ENCODE peak calls at places on chromosomes 11 and 22, in eight cellular contexts. I is T-helper 9 cell; C is AG08395; T is T1000; Y is CD8-positive, alpha-beta T cell; B is cardiac fibroblast; Q is LNCaP clone FGC; A is BE2C. J is an unnamed sample.

GRCh38 chr11:17637901-17638300 is 81.5 kb upstream of the MYOD1 start:
- DNase-seq in I (no peak), C (no peak), T (no peak), Y (no peak), B (no peak), Q (no peak), A (no peak), J (no peak)

GRCh38 chr22:49230194-49230577 is 597.5 kb downstream of the BRD1 start:
- DNase-seq in I (no peak), C (no peak), T (no peak), Y (no peak), B (no peak), Q (no peak), A (no peak), J (no peak)

GRCh38 chr11:36186340-36186739 is 102.9 kb downstream of the COMMD9 start:
- DNase-seq in I (no peak), C (peak; percentile 15), T (no peak), Y (no peak), B (peak; percentile 80), Q (no peak), A (no peak), J (no peak)

GRCh38 chr22:49636214-49636613 is 191.5 kb downstream of the BRD1 start:
- DNase-seq in I (no peak), C (no peak), T (no peak), Y (no peak), B (no peak), Q (no peak), A (no peak), J (no peak)

GRCh38 chr22:49232319-49233067 is 595.2 kb downstream of the BRD1 start:
- DNase-seq in I (no peak), C (no peak), T (no peak), Y (no peak), B (no peak), Q (no peak), A (no peak), J (no peak)

GRCh38 chr22:22201185-22201924 is 43.2 kb upstream of the VPREB1 start:
- DNase-seq in I (peak; percentile 47), C (peak; percentile 41), T (no peak), Y (peak; percentile 42), B (peak; percentile 62), Q (no peak), A (peak; percentile 60), J (no peak)

GRCh38 chr11:106011481-106011880 is 10.6 kb downstream of the MSANTD4 start:
- DNase-seq in I (no peak), C (no peak), T (no peak), Y (no peak), B (peak; percentile 67), Q (no peak), A (no peak), J (no peak)

GRCh38 chr11:5837695-5838094 is 4.0 kb downstream of the OR52E6 start:
- DNase-seq in I (no peak), C (no peak), T (no peak), Y (no peak), B (no peak), Q (no peak), A (no peak), J (no peak)

GRCh38 chr22:29310065-29310862 is 3.8 kb downstream of the GAS2L1 start:
- DNase-seq in I (no peak), C (no peak), T (no peak), Y (no peak), B (no peak), Q (no peak), A (no peak), J (no peak)

GRCh38 chr11:44793350-44794090 is 66.8 kb downstream of the TSPAN18 start:
- DNase-seq in I (no peak), C (no peak), T (no peak), Y (no peak), B (peak; percentile 15), Q (no peak), A (peak; percentile 54), J (no peak)

GRCh38 chr11:33110083-33110482 is 51.2 kb downstream of the CSTF3 start:
- DNase-seq in I (no peak), C (no peak), T (no peak), Y (no peak), B (no peak), Q (no peak), A (no peak), J (no peak)

GRCh38 chr11:68503281-68503687 is 42.7 kb downstream of the PPP6R3 start:
- DNase-seq in I (no peak), C (peak; percentile 18), T (no peak), Y (no peak), B (peak; percentile 21), Q (no peak), A (no peak), J (no peak)

GRCh38 chr22:25389541-25389919 is 170.1 kb downstream of the CRYBB2 start:
- DNase-seq in I (no peak), C (no peak), T (no peak), Y (no peak), B (no peak), Q (no peak), A (no peak), J (no peak)

GRCh38 chr22:23862103-23862502 is 4.4 kb downstream of the SLC2A11 start:
- DNase-seq in I (no peak), C (peak; percentile 42), T (no peak), Y (no peak), B (peak; percentile 66), Q (no peak), A (peak; percentile 77), J (peak; percentile 32)

GRCh38 chr11:104333977-104334376 is 170.0 kb upstream of the PDGFD start:
- DNase-seq in I (no peak), C (no peak), T (no peak), Y (no peak), B (peak; percentile 11), Q (no peak), A (peak; percentile 53), J (peak; percentile 7)